ENCODE peak calls at places on chromosomes 4 and X, in ten cellular contexts. P, B, W, Y, R, E, U, K, F and G are unnamed samples.

GRCh38 chr4:74166823-74167222 is 8.9 kb downstream of the MTHFD2L start:
- DNase-seq in K (no peak), P (peak; percentile 59), Y (no peak), F (no peak), E (no peak), B (no peak), U (no peak), R (no peak), W (no peak), G (no peak)

GRCh38 chrX:2286731-2287130 is 214.0 kb downstream of the DHRSX start:
- DNase-seq in F (no peak), U (no peak), P (no peak), Y (no peak), W (no peak), B (no peak), R (no peak), E (no peak), K (no peak), G (no peak)

GRCh38 chrX:69505772-69506616 is 1.9 kb downstream of the NALF2 start:
- DNase-seq in F (no peak), W (no peak), K (no peak), Y (no peak), B (no peak), E (no peak), P (no peak), U (no peak), R (no peak), G (peak; percentile 13)

GRCh38 chr4:139704915-139705485 is 39.4 kb downstream of the MGST2 start:
- DNase-seq in R (no peak), K (no peak), F (no peak), B (peak; percentile 10), E (no peak), P (no peak), Y (no peak), W (no peak), U (no peak), G (peak; percentile 49)

GRCh38 chrX:13763489-13763888 is 28.9 kb downstream of the OFD1 start:
- DNase-seq in U (no peak), R (no peak), K (no peak), W (no peak), Y (no peak), P (no peak), B (no peak), F (no peak), E (no peak), G (no peak)

GRCh38 chr4:165788686-165789463 is 84.2 kb upstream of the TLL1 start:
- DNase-seq in P (no peak), W (no peak), B (no peak), Y (no peak), U (no peak), E (no peak), K (no peak), F (no peak), R (no peak), G (no peak)

GRCh38 chr4:25993564-25994185 is 79.7 kb downstream of the SMIM20 start:
- DNase-seq in W (no peak), F (peak; percentile 34), B (peak; percentile 13), Y (no peak), U (no peak), P (no peak), K (no peak), R (no peak), E (peak; percentile 31), G (peak; percentile 56)

GRCh38 chrX:43562372-43562771 is 93.7 kb upstream of the MAOA start:
- DNase-seq in R (no peak), P (no peak), F (no peak), Y (no peak), U (no peak), E (no peak), K (no peak), B (no peak), W (no peak), G (no peak)

GRCh38 chr4:39464886-39465501 is 6.1 kb downstream of the LIAS start:
- DNase-seq in K (peak; percentile 82), U (no peak), W (no peak), F (no peak), P (no peak), B (peak; percentile 32), E (peak; percentile 34), Y (no peak), R (no peak), G (peak; percentile 85)

GRCh38 chr4:7978907-7979651 is 39.4 kb upstream of the AFAP1 start:
- DNase-seq in F (no peak), B (no peak), W (no peak), R (no peak), P (no peak), Y (no peak), U (no peak), K (no peak), E (no peak), G (no peak)

GRCh38 chr4:157143365-157143764 is 67.4 kb downstream of the GLRB start:
- DNase-seq in W (no peak), P (no peak), K (peak; percentile 4), E (no peak), U (no peak), B (no peak), R (no peak), F (no peak), Y (no peak), G (no peak)

GRCh38 chr4:16289872-16290554 is 63.7 kb upstream of the TAPT1 start:
- DNase-seq in B (peak; percentile 60), P (no peak), K (peak; percentile 61), Y (no peak), F (no peak), W (no peak), E (peak; percentile 29), R (no peak), U (no peak), G (peak; percentile 69)

GRCh38 chr4:163137581-163137980 is 29.1 kb downstream of the NAF1 start:
- DNase-seq in K (no peak), P (no peak), U (no peak), F (no peak), E (no peak), R (no peak), W (no peak), B (no peak), Y (no peak), G (no peak)

GRCh38 chr4:174578366-174578765 is 56.1 kb upstream of the HPGD start:
- DNase-seq in P (no peak), U (no peak), K (no peak), W (no peak), Y (no peak), B (peak; percentile 41), F (no peak), R (no peak), E (no peak), G (no peak)

GRCh38 chr4:123922847-123923246 is 526.3 kb downstream of the SPRY1 start:
- DNase-seq in U (no peak), P (no peak), W (no peak), K (no peak), E (no peak), Y (no peak), R (no peak), B (no peak), F (no peak), G (no peak)

GRCh38 chr4:36758779-36759178 is 477.4 kb downstream of the DTHD1 start:
- DNase-seq in F (no peak), Y (no peak), W (no peak), B (no peak), R (no peak), U (no peak), P (no peak), E (no peak), K (no peak), G (no peak)

GRCh38 chrX:41022579-41022978 is 62.7 kb upstream of the USP9X start:
- DNase-seq in K (no peak), U (no peak), Y (peak; percentile 0), F (no peak), W (no peak), R (no peak), P (no peak), E (no peak), B (peak; percentile 90), G (peak; percentile 48)

GRCh38 chr4:17173300-17173699 is 274.9 kb upstream of the LDB2 start:
- DNase-seq in P (no peak), E (peak; percentile 32), W (no peak), K (no peak), Y (no peak), U (no peak), R (no peak), F (no peak), B (no peak), G (peak; percentile 9)

GRCh38 chr4:106238819-106239420 is 77.1 kb downstream of the TBCK start:
- DNase-seq in B (peak; percentile 45), W (no peak), U (no peak), Y (no peak), F (no peak), E (peak; percentile 57), R (no peak), P (no peak), K (peak; percentile 53), G (peak; percentile 59)

GRCh38 chr4:186915816-186916215 is 192.2 kb upstream of the FAT1 start:
- DNase-seq in E (no peak), B (no peak), W (no peak), K (no peak), U (no peak), P (no peak), Y (no peak), R (no peak), F (no peak), G (no peak)

GRCh38 chr4:182826391-182826790 is 90.8 kb downstream of the DCTD start:
- DNase-seq in K (no peak), U (peak; percentile 75), B (no peak), F (no peak), E (no peak), Y (no peak), P (peak; percentile 74), W (no peak), R (no peak), G (no peak)

GRCh38 chr4:138338840-138339239 is 96.7 kb upstream of the SLC7A11 start:
- DNase-seq in R (no peak), U (no peak), Y (no peak), W (no peak), P (no peak), K (no peak), B (no peak), F (no peak), E (no peak), G (no peak)

GRCh38 chr4:105714071-105714521 is 5.5 kb downstream of the GSTCD start:
- DNase-seq in P (no peak), R (no peak), K (no peak), F (no peak), U (no peak), W (no peak), E (no peak), Y (peak; percentile 13), B (peak; percentile 52), G (no peak)

GRCh38 chr4:87499415-87500106 is 29.6 kb downstream of the SPARCL1 start:
- DNase-seq in P (no peak), U (no peak), B (no peak), F (no peak), W (no peak), Y (no peak), K (no peak), R (no peak), E (no peak), G (no peak)